ENCODE peak calls at places on chromosomes 13 and 19, in six cellular contexts. T is GM23248, M is IMR-90, R is H9, Q is fibroblast of lung, Y is neuronal stem cell. C is an unnamed sample.
A peak's percentile ranks its signal among the peaks of the same experiment; 100 is the strongest.

GRCh38 chr13:110590577-110590976 is 24.8 kb upstream of the NAXD start:
- DNase-seq in Q (no peak), R (no peak), M (no peak), Y (no peak), T (no peak), C (no peak)

GRCh38 chr19:5952193-5953033 is 25.5 kb downstream of the RANBP3 start:
- DNase-seq in Q (no peak), R (no peak), T (no peak), Y (no peak), M (no peak), C (no peak)

GRCh38 chr19:17281391-17282304 is at the start of gene ANKLE1:
- DNase-seq in R (peak; percentile 77), Q (no peak), Y (no peak), M (no peak), T (peak; percentile 50), C (no peak)

GRCh38 chr19:5005096-5005495 is 36.2 kb downstream of the KDM4B start:
- DNase-seq in Y (no peak), R (no peak), T (no peak), M (no peak), Q (no peak), C (no peak)

GRCh38 chr13:73618275-73618865 is 515.8 kb downstream of the KLF12 start:
- DNase-seq in T (no peak), M (no peak), Y (no peak), Q (no peak), R (no peak), C (no peak)

GRCh38 chr13:93146584-93147292 is 79.9 kb upstream of the GPC6 start:
- DNase-seq in Y (no peak), R (no peak), Q (peak; percentile 96), M (peak; percentile 90), T (peak; percentile 47), C (no peak)

GRCh38 chr19:3822683-3823344 is 36.6 kb upstream of the MATK start:
- DNase-seq in R (no peak), T (no peak), M (no peak), Y (no peak), Q (no peak), C (no peak)

GRCh38 chr19:58181902-58182576 is 822 bp upstream of the ZNF274 start:
- DNase-seq in R (peak; percentile 75), M (no peak), Q (no peak), T (peak; percentile 34), Y (no peak), C (no peak)

DNA sequence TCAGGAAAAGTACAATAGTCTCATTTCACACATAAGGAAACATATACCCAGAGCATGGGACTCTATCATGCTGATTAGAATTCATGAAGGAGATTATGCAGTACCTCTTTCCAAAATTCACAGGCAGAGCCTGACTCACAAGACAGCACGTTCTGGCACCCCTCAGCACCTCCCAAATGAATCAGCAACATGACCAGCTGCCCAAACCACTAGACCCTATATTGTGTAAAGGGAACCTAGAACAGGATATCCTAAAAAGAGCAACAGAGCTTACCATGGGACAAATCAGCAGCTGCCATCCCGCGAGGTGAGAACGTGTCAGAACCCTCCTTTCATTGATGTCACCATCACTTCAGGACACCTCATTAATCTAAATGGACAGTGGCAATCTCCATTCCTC is 2.5 kb downstream of the ZNF426 start:
- DNase-seq in Q (no peak), Y (no peak), R (no peak), M (no peak), T (peak; percentile 21), C (no peak)
- H3K9ac ChIP-seq in Q (no peak overlapping the region), Y (no peak overlapping the region), R (no peak overlapping the region), M (no peak overlapping the region), T (no peak overlapping the region), C (no peak overlapping the region)

GRCh38 chr19:29578349-29578748 is 27.7 kb upstream of the POP4 start:
- DNase-seq in M (no peak), Y (no peak), Q (no peak), R (peak; percentile 3), T (no peak), C (no peak)

GRCh38 chr19:29576761-29577661 is 29.1 kb upstream of the POP4 start:
- DNase-seq in M (peak; percentile 47), Y (no peak), Q (peak; percentile 32), T (peak; percentile 40), R (peak; percentile 20), C (no peak)

GRCh38 chr19:29577662-29577963 is 28.5 kb upstream of the POP4 start:
- DNase-seq in Q (no peak), R (peak; percentile 14), T (no peak), Y (no peak), M (no peak), C (no peak)

GRCh38 chr19:29581398-29581797 is 24.7 kb upstream of the POP4 start:
- DNase-seq in T (no peak), Y (no peak), Q (no peak), M (no peak), R (peak; percentile 3), C (no peak)

GRCh38 chr19:29579308-29579910 is 26.7 kb upstream of the POP4 start:
- DNase-seq in R (peak; percentile 7), T (no peak), M (no peak), Y (no peak), Q (no peak), C (no peak)
- H3K9ac ChIP-seq in R (no peak overlapping the region), T (no peak overlapping the region), M (no peak overlapping the region), Y (no peak overlapping the region), Q (no peak overlapping the region), C (no peak overlapping the region)

GRCh38 chr19:54252243-54252642 is 4.8 kb downstream of the LILRB5 start:
- DNase-seq in R (no peak), Y (no peak), Q (no peak), T (no peak), M (no peak), C (no peak)
- H3K9ac ChIP-seq in R (no peak overlapping the region), Y (no peak overlapping the region), Q (no peak overlapping the region), T (no peak overlapping the region), M (no peak overlapping the region), C (no peak overlapping the region)

GRCh38 chr19:35693835-35694599 is 10.3 kb upstream of the ZBTB32 start:
- DNase-seq in M (peak; percentile 76), Y (peak; percentile 84), T (peak; percentile 90), R (peak; percentile 90), Q (peak; percentile 69), C (peak; percentile 65)
- H3K9ac ChIP-seq in M (no peak overlapping the region), Y (no peak overlapping the region), T (no peak overlapping the region), R (no peak overlapping the region), Q (no peak overlapping the region), C (no peak overlapping the region)

DNA sequence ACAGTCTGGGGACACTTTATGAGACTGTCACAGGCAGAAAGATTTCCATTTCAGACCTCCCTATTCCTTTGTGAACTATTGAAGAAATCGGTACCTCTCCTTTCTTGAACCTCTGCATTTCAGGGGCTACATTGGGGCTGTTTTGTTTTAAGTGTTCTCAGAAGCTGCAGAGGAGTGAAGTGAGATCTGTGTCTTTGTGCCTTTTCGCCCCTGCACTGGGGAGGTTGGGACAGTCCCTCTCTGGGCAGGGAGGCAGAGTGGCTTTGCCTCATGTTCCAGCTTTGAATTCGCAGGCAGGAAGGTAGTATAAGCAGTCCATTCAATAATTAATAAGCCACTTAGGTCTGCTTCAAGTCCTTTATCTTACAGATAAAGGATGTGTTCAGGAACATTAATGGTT is 9.5 kb upstream of the AMER2 start:
- DNase-seq in T (no peak), M (no peak), R (no peak), Y (no peak), Q (no peak), C (no peak)
- H3K9ac ChIP-seq in T (no peak overlapping the region), M (no peak overlapping the region), R (no peak overlapping the region), Y (no peak overlapping the region), Q (no peak overlapping the region), C (no peak overlapping the region)

GRCh38 chr19:14440049-14440448 is 6.9 kb downstream of the PKN1 start:
- DNase-seq in T (no peak), R (no peak), Q (no peak), M (no peak), Y (no peak), C (no peak)
- H3K9ac ChIP-seq in T (no peak overlapping the region), R (no peak overlapping the region), Q (peak overlapping the region; percentile 30), M (no peak overlapping the region), Y (peak overlapping the region; percentile 81), C (no peak overlapping the region)

GRCh38 chr19:28731577-28731976 is 481.4 kb downstream of the UQCRFS1 start:
- DNase-seq in Q (no peak), T (no peak), R (no peak), M (no peak), Y (no peak), C (no peak)

GRCh38 chr19:28737021-28737525 is 475.9 kb downstream of the UQCRFS1 start:
- DNase-seq in R (no peak), Y (no peak), T (peak; percentile 75), Q (peak; percentile 18), M (peak; percentile 44), C (no peak)

GRCh38 chr19:28736528-28736927 is 476.4 kb downstream of the UQCRFS1 start:
- DNase-seq in Q (no peak), Y (no peak), T (no peak), M (no peak), R (no peak), C (no peak)

DNA sequence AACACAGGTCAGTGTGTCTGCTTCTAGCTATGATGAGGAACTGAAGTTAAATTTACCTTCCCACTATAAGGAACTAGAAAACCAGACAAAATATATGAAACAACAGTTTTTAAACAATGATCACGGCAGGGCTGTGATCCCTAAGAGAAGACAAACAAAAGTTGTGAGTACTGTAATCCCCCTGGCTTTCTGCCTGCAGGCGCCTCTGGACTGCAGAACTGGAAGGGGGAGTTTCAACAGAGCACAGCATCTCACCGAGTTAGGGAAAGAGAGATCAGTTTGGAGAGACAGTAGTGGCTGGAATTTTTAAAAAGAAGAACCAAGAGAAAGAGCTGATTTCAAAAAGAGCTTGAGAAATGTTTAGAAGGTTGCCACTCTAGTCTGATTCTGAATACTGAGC is 475.4 kb downstream of the UQCRFS1 start:
- DNase-seq in Q (no peak), M (no peak), T (peak; percentile 10), Y (no peak), R (no peak), C (no peak)
- H3K9ac ChIP-seq in Q (no peak overlapping the region), M (no peak overlapping the region), T (peak overlapping the region; percentile 13), Y (no peak overlapping the region), R (no peak overlapping the region), C (peak overlapping the region; percentile 47)

C was measured in NT2/D1.